ENCODE peak calls at places on chromosomes 1 and 21, in six cellular contexts. One of them, this sample, is unnamed.
A peak's percentile ranks its signal among the peaks of the same experiment; 100 is the strongest.

GRCh38 chr1:99748419-99748818 is 18.0 kb downstream of the FRRS1 start:
- DNase-seq in fibroblast of lung: peak; percentile 37
- DNase-seq in pancreas: no peak
- DNase-seq in CD4-positive, CD25-positive, alpha-beta regulatory T cell: no peak
- DNase-seq in HCT116: peak; percentile 13
- DNase-seq in breast epithelium: no peak
- DNase-seq in this sample: no peak

GRCh38 chr1:91515994-91516393 is 15.3 kb downstream of the CDC7 start:
- DNase-seq in CD4-positive, CD25-positive, alpha-beta regulatory T cell: no peak
- DNase-seq in fibroblast of lung: no peak
- DNase-seq in breast epithelium: no peak
- DNase-seq in pancreas: no peak
- DNase-seq in HCT116: no peak
- DNase-seq in this sample: no peak

GRCh38 chr1:60965280-60965854 is 117.0 kb upstream of the NFIA start:
- DNase-seq in breast epithelium: no peak
- DNase-seq in fibroblast of lung: no peak
- DNase-seq in CD4-positive, CD25-positive, alpha-beta regulatory T cell: no peak
- DNase-seq in pancreas: no peak
- DNase-seq in HCT116: no peak
- DNase-seq in this sample: no peak

GRCh38 chr21:32411366-32412161 is 942 bp upstream of the EVA1C start:
- DNase-seq in fibroblast of lung: peak; percentile 68
- DNase-seq in pancreas: peak; percentile 82
- DNase-seq in HCT116: no peak
- DNase-seq in CD4-positive, CD25-positive, alpha-beta regulatory T cell: peak; percentile 51
- DNase-seq in breast epithelium: peak; percentile 88
- DNase-seq in this sample: peak; percentile 67

GRCh38 chr1:162537216-162537615 is 24.3 kb upstream of the UAP1 start:
- DNase-seq in breast epithelium: no peak
- DNase-seq in fibroblast of lung: peak; percentile 8
- DNase-seq in pancreas: no peak
- DNase-seq in HCT116: no peak
- DNase-seq in CD4-positive, CD25-positive, alpha-beta regulatory T cell: no peak
- DNase-seq in this sample: no peak

GRCh38 chr1:214427871-214428277 is 123.5 kb downstream of the PTPN14 start:
- DNase-seq in breast epithelium: no peak
- DNase-seq in pancreas: no peak
- DNase-seq in CD4-positive, CD25-positive, alpha-beta regulatory T cell: peak; percentile 76
- DNase-seq in fibroblast of lung: peak; percentile 99
- DNase-seq in HCT116: peak; percentile 77
- DNase-seq in this sample: peak; percentile 79

GRCh38 chr1:218546314-218546713 is 201.2 kb downstream of the TGFB2 start:
- DNase-seq in CD4-positive, CD25-positive, alpha-beta regulatory T cell: no peak
- DNase-seq in breast epithelium: no peak
- DNase-seq in HCT116: no peak
- DNase-seq in pancreas: no peak
- DNase-seq in fibroblast of lung: no peak
- DNase-seq in this sample: no peak

GRCh38 chr1:149906561-149906960 is 7.2 kb downstream of the BOLA1 start:
- DNase-seq in fibroblast of lung: no peak
- DNase-seq in pancreas: no peak
- DNase-seq in breast epithelium: no peak
- DNase-seq in HCT116: no peak
- DNase-seq in CD4-positive, CD25-positive, alpha-beta regulatory T cell: no peak
- DNase-seq in this sample: no peak

GRCh38 chr1:53220171-53220961 is at the start of gene CZIB:
- DNase-seq in HCT116: peak; percentile 92
- DNase-seq in fibroblast of lung: peak; percentile 93
- DNase-seq in CD4-positive, CD25-positive, alpha-beta regulatory T cell: peak; percentile 92
- DNase-seq in pancreas: peak; percentile 93
- DNase-seq in breast epithelium: peak; percentile 92
- DNase-seq in this sample: peak; percentile 95

GRCh38 chr1:183070923-183071618 is 47.9 kb downstream of the LAMC1 start:
- DNase-seq in breast epithelium: no peak
- DNase-seq in pancreas: no peak
- DNase-seq in CD4-positive, CD25-positive, alpha-beta regulatory T cell: no peak
- DNase-seq in fibroblast of lung: peak; percentile 98
- DNase-seq in HCT116: no peak
- DNase-seq in this sample: peak; percentile 28

GRCh38 chr1:108852541-108852940 is 4.4 kb downstream of the AKNAD1 start:
- DNase-seq in breast epithelium: no peak
- DNase-seq in HCT116: no peak
- DNase-seq in CD4-positive, CD25-positive, alpha-beta regulatory T cell: no peak
- DNase-seq in pancreas: no peak
- DNase-seq in fibroblast of lung: no peak
- DNase-seq in this sample: no peak

GRCh38 chr1:117093870-117094621 is 27.5 kb downstream of the TRIM45 start:
- DNase-seq in fibroblast of lung: peak; percentile 95
- DNase-seq in CD4-positive, CD25-positive, alpha-beta regulatory T cell: peak; percentile 46
- DNase-seq in HCT116: peak; percentile 8
- DNase-seq in pancreas: no peak
- DNase-seq in breast epithelium: no peak
- DNase-seq in this sample: peak; percentile 62

GRCh38 chr1:247447162-247447909 is 10.6 kb downstream of the OR2B11 start:
- DNase-seq in breast epithelium: no peak
- DNase-seq in fibroblast of lung: no peak
- DNase-seq in HCT116: no peak
- DNase-seq in pancreas: no peak
- DNase-seq in CD4-positive, CD25-positive, alpha-beta regulatory T cell: no peak
- DNase-seq in this sample: no peak

GRCh38 chr1:247445775-247446364 is 12.0 kb downstream of the OR2B11 start:
- DNase-seq in pancreas: no peak
- DNase-seq in breast epithelium: no peak
- DNase-seq in CD4-positive, CD25-positive, alpha-beta regulatory T cell: no peak
- DNase-seq in HCT116: no peak
- DNase-seq in fibroblast of lung: no peak
- DNase-seq in this sample: no peak

GRCh38 chr1:247451388-247452010 is 6.4 kb downstream of the OR2B11 start:
- DNase-seq in CD4-positive, CD25-positive, alpha-beta regulatory T cell: no peak
- DNase-seq in fibroblast of lung: no peak
- DNase-seq in pancreas: no peak
- DNase-seq in breast epithelium: no peak
- DNase-seq in HCT116: no peak
- DNase-seq in this sample: no peak

GRCh38 chr1:247444571-247444970 is 13.3 kb downstream of the OR2B11 start:
- DNase-seq in pancreas: no peak
- DNase-seq in breast epithelium: no peak
- DNase-seq in fibroblast of lung: no peak
- DNase-seq in HCT116: no peak
- DNase-seq in CD4-positive, CD25-positive, alpha-beta regulatory T cell: no peak
- DNase-seq in this sample: no peak

GRCh38 chr1:247448107-247448778 is 9.7 kb downstream of the OR2B11 start:
- DNase-seq in CD4-positive, CD25-positive, alpha-beta regulatory T cell: no peak
- DNase-seq in breast epithelium: peak; percentile 65
- DNase-seq in HCT116: no peak
- DNase-seq in fibroblast of lung: peak; percentile 59
- DNase-seq in pancreas: peak; percentile 42
- DNase-seq in this sample: peak; percentile 68
- H3K4me3 ChIP-seq in CD4-positive, CD25-positive, alpha-beta regulatory T cell: no peak overlapping the region
- H3K4me3 ChIP-seq in breast epithelium: peak overlapping the region; percentile 38
- H3K4me3 ChIP-seq in HCT116: peak overlapping the region; percentile 34
- H3K4me3 ChIP-seq in fibroblast of lung: peak overlapping the region; percentile 62
- H3K4me3 ChIP-seq in pancreas: peak overlapping the region; percentile 34
- H3K4me3 ChIP-seq in this sample: peak overlapping the region; percentile 47

DNA sequence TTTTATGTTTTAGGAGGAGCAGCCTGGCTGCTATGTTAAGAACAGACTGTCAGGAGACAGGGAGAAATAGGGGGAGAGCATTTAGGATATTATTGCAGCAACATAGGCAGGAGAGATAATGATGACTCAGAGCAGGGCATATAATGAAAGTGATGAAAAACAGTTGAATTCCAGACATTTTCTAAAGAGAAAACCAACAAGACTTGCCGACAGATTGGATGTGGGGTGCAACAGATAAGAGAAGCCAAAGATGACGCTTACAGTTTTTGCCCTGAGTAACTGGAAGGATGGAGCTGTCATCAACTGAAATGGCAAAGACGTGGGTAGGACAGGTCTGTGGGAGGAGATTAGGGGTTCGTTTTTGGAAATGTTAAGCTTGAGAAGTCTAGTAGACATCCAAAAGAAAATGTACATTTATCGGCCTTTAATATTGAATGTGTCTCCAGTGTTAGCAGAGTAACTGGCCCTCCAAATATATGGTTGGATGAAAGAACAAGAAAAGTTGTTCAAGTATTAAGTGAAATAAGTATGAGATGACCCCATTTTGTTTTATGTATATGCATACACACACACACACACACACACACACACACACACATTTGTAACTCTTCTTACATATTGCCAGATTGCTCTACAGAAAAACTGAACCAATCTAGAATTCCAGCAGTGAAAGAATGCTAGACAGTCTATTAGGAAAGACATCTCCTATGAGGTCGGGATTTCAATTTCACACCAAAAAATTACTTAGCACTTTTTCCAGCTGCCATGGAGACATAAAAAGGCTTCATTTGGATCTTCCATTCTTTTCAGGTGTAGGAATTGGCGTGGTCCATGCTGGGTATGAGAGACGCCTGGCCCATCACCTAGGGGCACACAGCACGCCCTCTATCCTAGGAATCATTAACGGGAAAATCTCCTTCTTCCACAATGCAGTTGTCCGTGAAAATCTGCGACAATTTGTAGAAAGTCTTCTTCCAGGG is 17.2 kb downstream of the DNAJC16 start:
- DNase-seq in breast epithelium: no peak
- DNase-seq in fibroblast of lung: peak; percentile 87
- DNase-seq in pancreas: no peak
- DNase-seq in HCT116: no peak
- DNase-seq in CD4-positive, CD25-positive, alpha-beta regulatory T cell: no peak
- DNase-seq in this sample: no peak
- H3K36me3 ChIP-seq in breast epithelium: peaks cover 11% of the 10 kb centered on the region
- H3K36me3 ChIP-seq in fibroblast of lung: peaks cover 6% of the 10 kb centered on the region
- H3K36me3 ChIP-seq in pancreas: peaks cover 26% of the 10 kb centered on the region
- H3K36me3 ChIP-seq in HCT116: peaks cover 35% of the 10 kb centered on the region
- H3K36me3 ChIP-seq in CD4-positive, CD25-positive, alpha-beta regulatory T cell: peaks cover 74% of the 10 kb centered on the region
- H3K36me3 ChIP-seq in this sample: peaks cover 61% of the 10 kb centered on the region

DNA sequence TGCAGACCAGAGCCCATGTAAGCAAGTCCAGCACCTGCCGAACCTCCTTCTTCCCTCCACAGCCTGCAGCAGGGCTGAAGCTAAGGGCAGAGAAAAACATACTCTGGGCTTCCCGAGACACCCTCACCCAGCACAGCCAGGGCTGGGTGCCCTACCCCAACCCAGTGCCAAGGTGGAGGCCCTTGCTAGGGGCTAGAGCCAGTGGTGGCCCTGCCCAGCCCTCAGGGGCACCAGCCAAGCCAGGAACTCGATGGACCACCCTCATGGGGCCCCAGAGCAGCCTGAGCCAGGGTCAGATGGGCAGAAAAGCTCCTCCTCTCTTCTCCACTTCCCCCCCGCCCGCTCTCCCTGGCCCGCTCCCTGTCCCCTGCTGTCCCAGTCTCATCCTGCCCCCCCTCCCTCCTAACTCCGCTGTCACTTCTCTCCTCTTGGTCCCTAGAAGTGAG is 15.9 kb downstream of the TNFRSF25 start:
- DNase-seq in breast epithelium: no peak
- DNase-seq in HCT116: no peak
- DNase-seq in fibroblast of lung: no peak
- DNase-seq in pancreas: no peak
- DNase-seq in CD4-positive, CD25-positive, alpha-beta regulatory T cell: no peak
- DNase-seq in this sample: no peak
- H3K27me3 ChIP-seq in breast epithelium: peaks cover 5% of the 10 kb centered on the region
- H3K27me3 ChIP-seq in HCT116: no peaks in the 10 kb centered on the region
- H3K27me3 ChIP-seq in fibroblast of lung: peaks cover 41% of the 10 kb centered on the region
- H3K27me3 ChIP-seq in pancreas: no peaks in the 10 kb centered on the region
- H3K27me3 ChIP-seq in CD4-positive, CD25-positive, alpha-beta regulatory T cell: peaks cover 4% of the 10 kb centered on the region
- H3K27me3 ChIP-seq in this sample: peaks cover 8% of the 10 kb centered on the region

GRCh38 chr1:95201905-95202304 is 32.1 kb upstream of the RWDD3 start:
- DNase-seq in HCT116: no peak
- DNase-seq in CD4-positive, CD25-positive, alpha-beta regulatory T cell: no peak
- DNase-seq in pancreas: no peak
- DNase-seq in breast epithelium: no peak
- DNase-seq in fibroblast of lung: no peak
- DNase-seq in this sample: no peak
- H3K4me3 ChIP-seq in HCT116: no peak overlapping the region
- H3K4me3 ChIP-seq in CD4-positive, CD25-positive, alpha-beta regulatory T cell: no peak overlapping the region
- H3K4me3 ChIP-seq in pancreas: no peak overlapping the region
- H3K4me3 ChIP-seq in breast epithelium: no peak overlapping the region
- H3K4me3 ChIP-seq in fibroblast of lung: no peak overlapping the region
- H3K4me3 ChIP-seq in this sample: no peak overlapping the region